ENCODE peak calls at places on chromosomes 5 and 9, in nine cellular contexts. M is cardiac muscle cell; B is HepG2; E is effector memory CD4-positive, alpha-beta T cell; V is astrocyte; N is stomach; Y is heart left ventricle; X is skeletal muscle cell; A is hepatocyte. U is an unnamed sample.

GRCh38 chr9:122580360-122580759 is 2.8 kb downstream of the OR1L8 start:
- DNase-seq in M (no peak), B (no peak), E (no peak), V (peak; percentile 60), N (no peak), Y (no peak), X (peak; percentile 4), A (no peak), U (no peak)

GRCh38 chr5:97778451-97778850 is 595.4 kb upstream of the RIOK2 start:
- DNase-seq in M (no peak), B (no peak), E (no peak), V (peak; percentile 69), N (no peak), Y (no peak), X (no peak), A (no peak), U (no peak)

GRCh38 chr9:81497096-81497495 is 192.3 kb downstream of the TLE1 start:
- DNase-seq in M (no peak), B (no peak), E (no peak), V (peak; percentile 20), N (no peak), Y (no peak), X (no peak), A (peak; percentile 8), U (no peak)

GRCh38 chr9:121652037-121652837 is 803 bp downstream of the DAB2IP start:
- DNase-seq in M (peak; percentile 81), B (no peak), E (no peak), V (no peak), N (peak; percentile 67), Y (no peak), X (no peak), A (peak; percentile 52), U (no peak)

GRCh38 chr9:137237759-137238726 is 3.0 kb upstream of the TUBB4B start:
- DNase-seq in M (no peak), B (no peak), E (no peak), V (no peak), N (no peak), Y (no peak), X (no peak), A (no peak), U (no peak)

GRCh38 chr9:38004809-38005560 is 64.0 kb downstream of the SHB start:
- DNase-seq in M (no peak), B (no peak), E (no peak), V (no peak), N (no peak), Y (no peak), X (no peak), A (no peak), U (no peak)

GRCh38 chr9:77957652-77958051 is 74.0 kb downstream of the GNAQ start:
- DNase-seq in M (no peak), B (no peak), E (no peak), V (no peak), N (no peak), Y (no peak), X (no peak), A (no peak), U (no peak)

GRCh38 chr9:136282272-136282861 is 21.5 kb downstream of the CCDC187 start:
- DNase-seq in M (no peak), B (no peak), E (no peak), V (no peak), N (no peak), Y (no peak), X (no peak), A (no peak), U (no peak)

GRCh38 chr9:17744786-17745185 is 165.9 kb downstream of the SH3GL2 start:
- DNase-seq in M (peak; percentile 71), B (no peak), E (no peak), V (no peak), N (no peak), Y (no peak), X (no peak), A (peak; percentile 64), U (no peak)

GRCh38 chr9:503331-503730 is 288.7 kb downstream of the DOCK8 start:
- DNase-seq in M (no peak), B (no peak), E (no peak), V (no peak), N (no peak), Y (no peak), X (no peak), A (no peak), U (no peak)

GRCh38 chr5:139708877-139709586 is 60.9 kb downstream of the CXXC5 start:
- DNase-seq in M (peak; percentile 50), B (peak; percentile 75), E (no peak), V (peak; percentile 63), N (peak; percentile 57), Y (peak; percentile 80), X (peak; percentile 32), A (peak; percentile 79), U (no peak)
- H3K4me3 ChIP-seq in M (peak overlapping the region; percentile 2), B (peak overlapping the region; percentile 72), E (no peak overlapping the region), V (no peak overlapping the region), N (peak overlapping the region; percentile 57), Y (peak overlapping the region; percentile 52), X (no peak overlapping the region), A (no peak overlapping the region), U (no peak overlapping the region)

GRCh38 chr5:129459485-129460120 is 495 bp upstream of the ADAMTS19 start:
- DNase-seq in M (peak; percentile 73), B (no peak), E (no peak), V (peak; percentile 48), N (no peak), Y (peak; percentile 69), X (peak; percentile 25), A (peak; percentile 68), U (no peak)
- H3K4me3 ChIP-seq in M (peak overlapping the region; percentile 95), B (no peak overlapping the region), E (no peak overlapping the region), V (peak overlapping the region; percentile 50), N (peak overlapping the region; percentile 55), Y (peak overlapping the region; percentile 46), X (peak overlapping the region; percentile 50), A (peak overlapping the region; percentile 89), U (no peak overlapping the region)

GRCh38 chr5:149381986-149382338 is 2.9 kb upstream of the IL17B start:
- DNase-seq in M (peak; percentile 90), B (peak; percentile 52), E (peak; percentile 33), V (no peak), N (peak; percentile 82), Y (peak; percentile 91), X (no peak), A (peak; percentile 83), U (no peak)

GRCh38 chr5:149379807-149380374 is 799 bp upstream of the IL17B start:
- DNase-seq in M (no peak), B (no peak), E (no peak), V (no peak), N (no peak), Y (no peak), X (no peak), A (no peak), U (no peak)

GRCh38 chr5:149382517-149383220 is 3.6 kb upstream of the IL17B start:
- DNase-seq in M (no peak), B (no peak), E (no peak), V (no peak), N (no peak), Y (no peak), X (no peak), A (no peak), U (no peak)

GRCh38 chr5:149380466-149381121 is 1.5 kb upstream of the IL17B start:
- DNase-seq in M (peak; percentile 90), B (peak; percentile 74), E (no peak), V (peak; percentile 23), N (no peak), Y (no peak), X (no peak), A (no peak), U (no peak)

DNA sequence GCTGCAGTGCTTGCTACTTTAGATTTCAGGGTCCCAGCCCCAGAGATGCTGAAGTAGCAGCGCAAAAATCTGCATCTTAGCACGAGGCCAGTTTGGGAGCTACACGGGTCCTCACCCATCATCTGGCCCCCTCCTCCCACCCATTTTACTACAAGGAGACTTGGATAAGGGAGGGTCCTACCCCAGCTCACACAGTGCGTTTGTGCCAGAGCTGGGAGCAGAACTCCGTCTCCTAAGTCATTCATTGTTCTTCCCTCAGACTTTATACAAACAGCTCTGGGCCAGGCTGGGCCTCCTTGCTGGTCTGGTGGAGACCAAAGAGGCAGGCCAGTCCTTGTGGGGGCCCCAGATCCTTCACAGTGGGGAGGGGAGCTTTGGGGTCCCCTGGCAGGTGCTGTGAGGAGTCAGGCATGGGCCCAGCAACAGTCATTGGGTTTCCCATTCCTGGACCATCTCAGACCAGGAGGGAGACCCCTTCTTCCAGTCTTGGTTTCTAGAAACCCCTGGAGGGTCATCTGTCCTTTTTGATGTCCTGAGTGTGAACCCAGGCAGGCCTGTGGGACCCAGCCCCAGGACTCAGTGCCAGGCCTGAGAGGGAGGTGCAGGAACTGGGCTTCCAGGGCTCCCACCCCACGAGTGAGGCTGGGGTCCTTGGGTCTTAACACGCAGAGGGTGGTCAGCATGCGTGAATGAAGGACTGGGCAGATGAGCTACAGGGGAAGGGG is 2.3 kb upstream of the IL17B start:
- DNase-seq in M (no peak), B (no peak), E (no peak), V (no peak), N (no peak), Y (no peak), X (no peak), A (no peak), U (no peak)
- H3K4me3 ChIP-seq in M (no peak overlapping the region), B (peak overlapping the region; percentile 70), E (no peak overlapping the region), V (no peak overlapping the region), N (peak overlapping the region; percentile 19), Y (no peak overlapping the region), X (no peak overlapping the region), A (no peak overlapping the region), U (no peak overlapping the region)

DNA sequence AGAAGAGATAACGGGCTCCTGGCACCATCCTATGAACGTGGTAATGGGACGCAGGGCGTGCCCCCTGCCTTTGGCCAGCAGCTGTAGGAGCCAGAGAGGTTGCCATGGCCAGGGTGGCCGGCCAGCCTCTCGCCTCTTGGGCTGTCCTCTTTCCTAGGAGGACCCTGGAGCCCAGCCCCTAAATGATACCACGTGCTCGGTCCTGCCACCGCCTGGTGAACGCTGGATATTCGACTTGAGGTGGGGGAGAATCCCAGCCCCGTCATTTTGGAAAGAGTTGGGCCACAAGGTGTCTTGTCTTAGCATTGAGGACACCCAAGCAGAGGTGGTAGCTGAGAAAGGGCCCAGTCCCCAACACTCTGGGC is 391 bp upstream of the NRG2 start:
- DNase-seq in M (peak; percentile 56), B (no peak), E (no peak), V (no peak), N (no peak), Y (peak; percentile 61), X (no peak), A (no peak), U (no peak)
- H3K4me3 ChIP-seq in M (peak overlapping the region; percentile 88), B (peak overlapping the region; percentile 70), E (peak overlapping the region; percentile 54), V (peak overlapping the region; percentile 59), N (peak overlapping the region; percentile 84), Y (peak overlapping the region; percentile 63), X (peak overlapping the region; percentile 61), A (peak overlapping the region; percentile 59), U (peak overlapping the region; percentile 76)

DNA sequence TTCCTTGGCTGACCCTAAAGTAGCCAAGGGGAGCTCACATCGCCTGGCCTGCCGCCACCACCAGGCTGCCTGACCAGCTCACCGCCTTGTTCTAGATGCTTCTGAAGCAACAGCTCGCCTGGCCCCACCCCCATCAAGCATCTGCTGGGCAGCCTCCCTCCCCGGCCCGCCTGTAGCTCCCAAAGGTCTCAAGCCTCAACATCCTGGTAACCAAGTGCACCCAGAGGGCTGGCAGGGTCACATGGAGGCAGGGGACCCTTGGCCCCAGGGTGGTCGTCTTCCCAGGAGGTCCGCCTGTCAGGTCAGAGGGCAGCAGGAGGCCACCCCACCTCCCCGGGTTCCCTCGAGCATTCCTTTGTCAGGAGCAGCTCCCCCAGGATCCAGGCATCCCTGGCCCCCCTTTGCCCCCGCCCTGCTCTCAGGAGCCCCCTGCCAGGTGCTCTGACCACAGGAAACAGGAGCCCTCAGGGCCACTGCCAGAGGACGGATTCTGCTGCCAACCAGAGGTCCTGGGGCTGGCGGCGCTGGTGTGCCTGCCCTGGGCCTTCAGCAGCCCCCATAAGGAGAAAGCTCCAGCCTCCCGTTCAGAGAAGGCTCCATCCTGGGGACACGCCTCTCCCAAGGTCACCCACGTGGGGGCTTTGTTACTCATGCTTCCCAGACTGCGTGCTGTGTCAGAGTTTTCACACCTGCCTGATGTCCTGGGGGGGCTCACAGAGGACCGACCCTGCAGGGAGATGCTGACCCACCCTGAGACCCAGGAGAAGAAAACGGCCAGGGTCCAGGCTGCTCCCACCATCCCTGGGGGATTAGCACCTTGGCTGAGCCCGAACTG is 3.5 kb upstream of the LRRC14B start:
- DNase-seq in M (no peak), B (no peak), E (no peak), V (no peak), N (no peak), Y (no peak), X (no peak), A (no peak), U (no peak)
- H3K4me3 ChIP-seq in M (no peak overlapping the region), B (no peak overlapping the region), E (no peak overlapping the region), V (peak overlapping the region; percentile 9), N (peak overlapping the region; percentile 22), Y (no peak overlapping the region), X (no peak overlapping the region), A (no peak overlapping the region), U (no peak overlapping the region)